ENCODE peak calls at places on chromosomes 1 and 21, in six cellular contexts. I, H, W, P, M and O are unnamed samples.

GRCh38 chr21:42151148-42152074 is 67.5 kb upstream of the ABCG1 start:
- DNase-seq in I (no peak), H (no peak), W (no peak), P (no peak), M (no peak), O (no peak)

GRCh38 chr1:54517536-54517935 is 30.5 kb upstream of the ACOT11 start:
- DNase-seq in I (no peak), H (no peak), W (no peak), P (no peak), M (no peak), O (no peak)

GRCh38 chr1:23431431-23431830 is 6.9 kb upstream of the TCEA3 start:
- DNase-seq in I (no peak), H (no peak), W (no peak), P (no peak), M (no peak), O (no peak)

GRCh38 chr1:85649591-85649990 is 58.6 kb downstream of the ZNHIT6 start:
- DNase-seq in I (no peak), H (no peak), W (no peak), P (no peak), M (no peak), O (no peak)

GRCh38 chr1:89525169-89525855 is 683 bp downstream of the LRRC8B start:
- DNase-seq in I (peak), H (peak), W (no peak), P (no peak), M (peak), O (peak)

GRCh38 chr1:207361910-207362309 is 40.4 kb downstream of the CD55 start:
- DNase-seq in I (no peak), H (no peak), W (no peak), P (no peak), M (no peak), O (no peak)

GRCh38 chr1:94092210-94092613 is 28.7 kb downstream of the ABCA4 start:
- DNase-seq in I (no peak), H (no peak), W (peak), P (no peak), M (no peak), O (peak)

GRCh38 chr1:214549604-214550338 is 1.6 kb downstream of the PTPN14 start:
- DNase-seq in I (peak), H (no peak), W (peak), P (no peak), M (no peak), O (peak)

GRCh38 chr21:42012763-42013329 is 2.7 kb upstream of the ZBTB21 start:
- DNase-seq in I (no peak), H (no peak), W (no peak), P (no peak), M (no peak), O (no peak)

GRCh38 chr1:241842565-241842964 is 5.4 kb upstream of the EXO1 start:
- DNase-seq in I (no peak), H (no peak), W (peak), P (no peak), M (no peak), O (peak)

GRCh38 chr1:12246584-12246983 is 16.8 kb downstream of the VPS13D start:
- DNase-seq in I (no peak), H (no peak), W (no peak), P (no peak), M (no peak), O (no peak)

GRCh38 chr1:53617382-53618217 is 121.4 kb downstream of the GLIS1 start:
- DNase-seq in I (no peak), H (no peak), W (peak), P (no peak), M (no peak), O (peak)

GRCh38 chr1:219209578-219209977 is 35.9 kb downstream of the LYPLAL1 start:
- DNase-seq in I (no peak), H (no peak), W (no peak), P (no peak), M (no peak), O (no peak)

GRCh38 chr1:6359568-6360496 is 33.7 kb downstream of the ACOT7 start:
- DNase-seq in I (peak), H (peak), W (peak), P (peak), M (peak), O (peak)

GRCh38 chr1:94865369-94865768 is 45.2 kb downstream of the SLC44A3 start:
- DNase-seq in I (no peak), H (no peak), W (peak), P (no peak), M (no peak), O (peak)

GRCh38 chr1:67685558-67686271 is 714 bp downstream of the GADD45A start:
- DNase-seq in I (peak), H (peak), W (peak), P (peak), M (peak), O (peak)

GRCh38 chr1:151238467-151238739 is 16.1 kb upstream of the PSMD4 start:
- DNase-seq in I (no peak), H (no peak), W (peak), P (no peak), M (no peak), O (peak)

GRCh38 chr21:14308234-14308633 is 74.7 kb downstream of the HSPA13 start:
- DNase-seq in I (no peak), H (peak), W (no peak), P (no peak), M (no peak), O (no peak)

GRCh38 chr1:179079113-179079761 is 2.6 kb upstream of the TOR3A start:
- DNase-seq in I (peak), H (peak), W (peak), P (no peak), M (no peak), O (peak)

GRCh38 chr1:197998110-197998509 is 80.9 kb downstream of the LHX9 start:
- DNase-seq in I (no peak), H (no peak), W (no peak), P (no peak), M (no peak), O (no peak)

GRCh38 chr1:59570524-59570923 is 244.2 kb upstream of the HOOK1 start:
- DNase-seq in I (no peak), H (peak), W (peak), P (no peak), M (no peak), O (peak)

GRCh38 chr1:165129568-165130164 is 226.8 kb downstream of the LMX1A start:
- DNase-seq in I (peak), H (peak), W (peak), P (peak), M (peak), O (peak)

GRCh38 chr1:10676987-10677386 is 119.5 kb downstream of the CASZ1 start:
- DNase-seq in I (no peak), H (no peak), W (no peak), P (no peak), M (no peak), O (no peak)

GRCh38 chr1:11523746-11524464 is 45.0 kb downstream of the DISP3 start:
- DNase-seq in I (no peak), H (no peak), W (no peak), P (no peak), M (no peak), O (no peak)

GRCh38 chr1:53573931-53574330 is 114.7 kb downstream of the DMRTB1 start:
- DNase-seq in I (no peak), H (no peak), W (no peak), P (no peak), M (no peak), O (no peak)

GRCh38 chr1:202664083-202664482 is 46.2 kb downstream of the SYT2 start:
- DNase-seq in I (no peak), H (no peak), W (peak), P (no peak), M (no peak), O (peak)

GRCh38 chr1:230713915-230714764 is at the start of gene AGT:
- DNase-seq in I (peak), H (no peak), W (peak), P (no peak), M (peak), O (peak)

GRCh38 chr1:156920233-156921052 is at the start of gene LRRC71:
- DNase-seq in I (peak), H (peak), W (peak), P (peak), M (peak), O (peak)

GRCh38 chr1:215290018-215290417 is 207.5 kb downstream of the KCNK2 start:
- DNase-seq in I (no peak), H (no peak), W (no peak), P (no peak), M (no peak), O (no peak)

GRCh38 chr21:35027558-35028450 is 21.3 kb downstream of the RUNX1 start:
- DNase-seq in I (no peak), H (no peak), W (no peak), P (no peak), M (no peak), O (no peak)

GRCh38 chr21:29762570-29763082 is 177.2 kb downstream of the GRIK1 start:
- DNase-seq in I (no peak), H (no peak), W (no peak), P (no peak), M (no peak), O (no peak)

GRCh38 chr1:56968878-56969495 is 3.2 kb upstream of the C8B start:
- DNase-seq in I (no peak), H (no peak), W (no peak), P (no peak), M (no peak), O (no peak)
- TF ChIP-seq CTCF in I (no peak), H (no peak), W (no peak), P (no peak), M (no peak), O (no peak)

DNA sequence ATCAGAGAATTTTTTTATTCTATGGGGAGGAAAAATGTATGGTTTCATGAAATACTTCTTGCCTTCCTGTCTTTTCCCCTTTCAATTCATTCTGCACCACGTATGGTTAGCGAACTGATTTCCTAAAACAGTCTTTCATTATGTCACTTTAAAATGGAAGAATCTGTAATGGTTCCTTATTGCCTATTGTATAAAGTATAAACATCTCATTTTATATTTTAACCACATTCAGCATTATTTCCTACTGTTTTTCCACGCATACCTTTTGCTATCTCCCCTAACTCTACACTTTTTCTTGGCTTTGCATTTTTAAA is 232.3 kb upstream of the B3GALT2 start:
- DNase-seq in I (no peak), H (no peak), W (no peak), P (no peak), M (no peak), O (no peak)
- H3K4me3 ChIP-seq in I (no peak), H (peak), W (peak), P (no peak), M (peak), O (peak)

DNA sequence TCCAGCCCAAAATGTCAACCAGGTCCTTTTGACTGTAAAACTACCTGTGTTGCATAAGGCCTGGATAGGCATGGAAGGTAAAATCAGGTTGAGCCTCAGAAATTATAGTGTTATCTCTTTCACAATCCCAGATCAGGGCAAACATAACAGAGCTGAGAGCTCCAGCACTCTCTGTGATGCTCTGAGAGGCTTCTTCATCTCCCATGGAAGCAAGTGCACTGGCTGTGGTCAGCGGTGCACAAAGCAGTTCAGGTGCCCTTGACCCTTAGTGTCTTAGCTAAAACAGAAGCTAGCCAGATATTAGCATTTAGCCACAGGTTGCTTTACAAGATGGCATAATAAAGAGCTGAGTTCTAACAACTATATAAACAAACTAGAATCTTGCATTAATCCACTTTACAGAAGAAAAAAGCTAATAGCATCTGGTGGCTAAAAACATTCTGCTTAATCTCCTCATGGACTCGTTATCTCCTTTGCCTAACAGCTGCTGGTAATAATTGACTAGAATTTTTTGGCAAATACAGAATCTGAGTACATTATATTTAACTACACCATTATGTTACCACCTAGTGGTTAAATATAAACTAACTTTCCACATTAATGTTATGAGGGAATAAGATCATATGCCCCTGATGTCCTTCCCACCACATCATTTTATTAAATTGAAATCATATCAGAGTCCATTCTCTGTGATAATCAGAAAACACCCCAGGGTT is 25.6 kb upstream of the POGK start:
- DNase-seq in I (no peak), H (no peak), W (no peak), P (no peak), M (no peak), O (no peak)
- TF ChIP-seq CTCF in I (no peak), H (no peak), W (no peak), P (no peak), M (no peak), O (no peak)

DNA sequence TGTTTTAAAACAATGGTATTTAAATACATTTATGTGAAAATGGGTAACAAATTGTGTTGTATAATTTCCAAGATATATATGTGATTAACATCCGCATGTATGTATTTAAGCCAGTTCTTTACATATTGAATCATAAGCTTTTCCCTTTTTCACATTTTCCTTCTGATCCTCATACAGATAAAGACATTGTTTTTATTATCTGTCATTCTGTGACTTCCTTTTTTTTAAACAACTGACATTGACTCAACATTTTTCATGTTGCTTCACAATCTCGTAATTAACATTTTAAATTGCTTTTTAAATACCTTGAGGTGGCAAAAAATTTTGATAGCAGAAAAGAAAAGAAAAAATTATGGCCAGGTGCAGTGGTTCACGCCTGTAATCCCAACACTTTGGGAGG is 1.4 kb downstream of the STXBP3 start:
- DNase-seq in I (no peak), H (no peak), W (no peak), P (no peak), M (no peak), O (no peak)
- H3K4me3 ChIP-seq in I (peak), H (peak), W (peak), P (no peak), M (peak), O (peak)

GRCh38 chr1:155256101-155256852 is 994 bp upstream of the ENTREP3 start:
- DNase-seq in I (no peak), H (no peak), W (no peak), P (no peak), M (no peak), O (no peak)

GRCh38 chr1:155263067-155263466 is 907 bp upstream of the SCAMP3 start:
- DNase-seq in I (no peak), H (no peak), W (no peak), P (no peak), M (no peak), O (no peak)

GRCh38 chr1:155260276-155260675 is 1.9 kb downstream of the SCAMP3 start:
- DNase-seq in I (no peak), H (no peak), W (no peak), P (no peak), M (no peak), O (no peak)

GRCh38 chr1:155261888-155262673 is at the start of gene SCAMP3:
- DNase-seq in I (peak), H (peak), W (peak), P (peak), M (peak), O (peak)

DNA sequence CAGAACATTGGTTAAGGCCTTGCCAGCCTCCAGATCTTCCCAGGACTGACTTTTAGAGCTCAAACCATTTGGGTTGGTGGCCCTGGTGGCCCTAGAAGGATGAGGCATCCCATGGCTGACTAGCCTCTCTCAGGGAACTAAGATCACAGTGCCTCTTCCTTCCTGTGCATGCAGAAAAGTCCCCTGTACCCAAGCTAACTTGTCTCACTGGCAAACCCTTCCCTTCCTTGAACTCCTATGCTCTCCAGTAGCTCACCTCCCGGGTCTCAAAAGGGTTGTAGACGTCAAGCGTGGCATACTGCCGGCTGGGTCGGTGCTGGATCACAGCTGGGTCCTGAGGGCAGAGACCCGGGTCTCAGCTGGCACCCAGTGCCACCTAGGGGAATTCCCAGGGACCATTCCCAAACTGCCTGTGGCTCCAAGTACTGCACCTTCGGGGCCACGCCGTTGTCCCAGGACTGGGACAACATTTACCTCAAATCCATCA is 716 bp downstream of the SCAMP3 start:
- DNase-seq in I (no peak), H (peak), W (no peak), P (no peak), M (no peak), O (no peak)
- TF ChIP-seq CTCF in I (peak), H (no peak), W (no peak), P (no peak), M (no peak), O (no peak)

GRCh38 chr1:110870721-110871388 is 2.1 kb upstream of the CD53 start:
- DNase-seq in I (no peak), H (no peak), W (no peak), P (no peak), M (no peak), O (no peak)

GRCh38 chr1:110873856-110874255 is 908 bp downstream of the CD53 start:
- DNase-seq in I (no peak), H (no peak), W (no peak), P (no peak), M (no peak), O (no peak)

GRCh38 chr1:110872366-110872744 is 593 bp upstream of the CD53 start:
- DNase-seq in I (no peak), H (no peak), W (no peak), P (peak), M (no peak), O (no peak)

GRCh38 chr1:110874303-110875215 is 1.6 kb downstream of the CD53 start:
- DNase-seq in I (no peak), H (peak), W (peak), P (no peak), M (no peak), O (no peak)

DNA sequence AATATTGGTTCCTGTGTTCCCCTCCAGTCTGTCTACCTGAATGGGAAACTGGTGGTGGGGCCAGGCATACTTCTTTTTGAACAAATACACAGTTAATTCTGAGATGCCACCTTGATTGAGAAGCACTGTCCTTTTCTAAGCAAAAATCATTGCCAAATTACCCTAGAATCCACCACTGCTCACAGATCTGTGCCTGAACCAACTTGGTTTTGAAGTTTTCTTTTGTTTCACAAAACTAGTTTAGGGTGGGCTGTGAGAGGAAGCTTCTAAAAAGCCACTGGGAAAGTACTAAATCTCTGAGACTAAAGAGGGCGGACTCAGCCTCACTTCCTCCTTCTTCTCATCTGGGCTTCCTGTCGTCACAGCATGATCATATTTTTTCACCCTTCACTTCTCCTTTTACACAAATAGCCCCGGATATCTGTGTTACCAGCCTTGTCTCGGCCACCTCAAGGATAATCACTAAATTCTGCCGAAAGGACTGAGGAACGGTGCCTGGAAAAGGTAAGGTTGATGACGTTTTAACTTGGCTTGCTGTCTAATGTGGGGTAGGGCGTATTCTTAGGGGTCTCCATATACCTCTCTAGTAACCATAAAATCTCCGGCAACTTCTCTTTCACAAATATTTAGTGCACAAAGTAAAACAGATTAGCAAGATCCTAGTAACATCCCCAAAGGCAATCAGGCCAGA is at the start of gene CD53:
- DNase-seq in I (no peak), H (peak), W (no peak), P (peak), M (no peak), O (no peak)
- H3K4me3 ChIP-seq in I (no peak), H (peak), W (no peak), P (peak), M (peak), O (no peak)

GRCh38 chr1:17725084-17725718 is 29.9 kb upstream of the ACTL8 start:
- DNase-seq in I (no peak), H (no peak), W (no peak), P (no peak), M (no peak), O (no peak)

GRCh38 chr1:17725811-17726582 is 29.1 kb upstream of the ACTL8 start:
- DNase-seq in I (no peak), H (no peak), W (no peak), P (no peak), M (no peak), O (no peak)

GRCh38 chr1:17729248-17729647 is 25.9 kb upstream of the ACTL8 start:
- DNase-seq in I (no peak), H (no peak), W (no peak), P (no peak), M (no peak), O (no peak)

GRCh38 chr1:17729909-17730308 is 25.2 kb upstream of the ACTL8 start:
- DNase-seq in I (no peak), H (no peak), W (no peak), P (no peak), M (no peak), O (no peak)

GRCh38 chr1:17728123-17728522 is 27.0 kb upstream of the ACTL8 start:
- DNase-seq in I (no peak), H (no peak), W (no peak), P (no peak), M (no peak), O (no peak)
- TF ChIP-seq CTCF in I (no peak), H (no peak), W (no peak), P (no peak), M (no peak), O (no peak)

DNA sequence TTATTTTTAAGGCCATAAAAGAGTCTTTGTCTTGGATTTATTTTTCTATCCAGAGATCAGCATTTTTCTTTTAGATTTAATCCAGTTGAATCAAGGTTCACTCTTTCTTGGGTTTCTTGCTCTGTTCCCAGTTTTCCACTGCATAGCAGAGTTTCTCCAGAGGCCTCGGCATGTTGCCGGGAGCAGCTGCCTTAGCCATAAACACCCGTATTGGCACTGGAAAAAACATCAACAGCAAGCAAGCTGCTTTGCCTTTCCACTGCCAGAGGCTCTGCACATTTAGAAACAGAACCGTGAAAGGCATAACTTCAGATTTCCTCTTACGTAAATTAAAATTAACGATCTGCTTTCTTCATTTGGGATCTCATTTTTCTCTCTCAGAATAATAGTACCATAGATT is 181.8 kb upstream of the L1TD1 start:
- DNase-seq in I (no peak), H (no peak), W (no peak), P (no peak), M (peak), O (peak)
- H3K4me3 ChIP-seq in I (no peak), H (no peak), W (no peak), P (no peak), M (no peak), O (no peak)